ENCODE peak calls at places on chromosomes 1 and 21, in six cellular contexts. A, I, H, V, C and Q are unnamed samples.

GRCh38 chr1:244989813-244990212 is 125.5 kb upstream of the HNRNPU start:
- DNase-seq in A (no peak), I (no peak), H (no peak), V (no peak), C (no peak), Q (no peak)

GRCh38 chr1:97145321-97145956 is 423.9 kb downstream of the PTBP2 start:
- DNase-seq in A (no peak), I (no peak), H (no peak), V (no peak), C (no peak), Q (no peak)

GRCh38 chr21:45513003-45513706 is 29.1 kb downstream of the SLC19A1 start:
- DNase-seq in A (no peak), I (no peak), H (no peak), V (no peak), C (no peak), Q (no peak)

GRCh38 chr1:192488058-192488457 is 87.5 kb upstream of the RGS1 start:
- DNase-seq in A (no peak), I (peak), H (peak), V (no peak), C (no peak), Q (no peak)

GRCh38 chr1:10339815-10340214 is 59.0 kb upstream of the PGD start:
- DNase-seq in A (peak), I (no peak), H (peak), V (peak), C (no peak), Q (peak)

GRCh38 chr1:83543222-83543973 is 455.5 kb downstream of the TTLL7 start:
- DNase-seq in A (no peak), I (no peak), H (no peak), V (no peak), C (no peak), Q (no peak)

GRCh38 chr1:160258177-160258798 is 4.1 kb downstream of the DCAF8 start:
- DNase-seq in A (no peak), I (no peak), H (no peak), V (no peak), C (no peak), Q (no peak)

GRCh38 chr1:19450811-19451564 is 34.4 kb downstream of the CAPZB start:
- DNase-seq in A (peak), I (no peak), H (no peak), V (no peak), C (no peak), Q (no peak)

GRCh38 chr1:12249181-12249580 is 19.4 kb downstream of the VPS13D start:
- DNase-seq in A (no peak), I (no peak), H (no peak), V (peak), C (no peak), Q (no peak)

GRCh38 chr1:93676424-93676823 is 5.2 kb downstream of the BCAR3 start:
- DNase-seq in A (no peak), I (no peak), H (no peak), V (no peak), C (no peak), Q (no peak)

GRCh38 chr1:7454052-7454815 is 316.9 kb upstream of the VAMP3 start:
- DNase-seq in A (no peak), I (no peak), H (no peak), V (no peak), C (no peak), Q (peak)

GRCh38 chr1:76730027-76730426 is 137.3 kb upstream of the ST6GALNAC5 start:
- DNase-seq in A (no peak), I (no peak), H (no peak), V (no peak), C (no peak), Q (no peak)

GRCh38 chr1:154328318-154329151 is 3.2 kb downstream of the ATP8B2 start:
- DNase-seq in A (no peak), I (no peak), H (no peak), V (no peak), C (no peak), Q (peak)

GRCh38 chr1:227733751-227734545 is 1.2 kb downstream of the JMJD4 start:
- DNase-seq in A (no peak), I (no peak), H (no peak), V (no peak), C (no peak), Q (no peak)

GRCh38 chr1:11648039-11648438 is 6.2 kb downstream of the FBXO2 start:
- DNase-seq in A (no peak), I (peak), H (no peak), V (no peak), C (no peak), Q (no peak)

GRCh38 chr1:172351761-172352161 is 68.7 kb upstream of the C1orf105 start:
- DNase-seq in A (no peak), I (no peak), H (no peak), V (no peak), C (no peak), Q (no peak)

GRCh38 chr1:61674221-61674620 is 50.7 kb downstream of the TM2D1 start:
- DNase-seq in A (no peak), I (no peak), H (no peak), V (no peak), C (no peak), Q (no peak)

GRCh38 chr1:26694597-26695416 is 1.0 kb upstream of the ARID1A start:
- DNase-seq in A (no peak), I (no peak), H (no peak), V (no peak), C (peak), Q (no peak)

GRCh38 chr1:10424034-10424433 is 6.2 kb upstream of the CENPS start:
- DNase-seq in A (no peak), I (no peak), H (no peak), V (no peak), C (no peak), Q (no peak)

GRCh38 chr1:147676306-147677085 is 6.2 kb upstream of the ACP6 start:
- DNase-seq in A (no peak), I (peak), H (no peak), V (no peak), C (no peak), Q (no peak)

GRCh38 chr1:175217674-175218073 is 25.1 kb upstream of the KIAA0040 start:
- DNase-seq in A (no peak), I (no peak), H (no peak), V (no peak), C (no peak), Q (no peak)

GRCh38 chr1:175218786-175219447 is 26.3 kb upstream of the KIAA0040 start:
- DNase-seq in A (peak), I (no peak), H (no peak), V (no peak), C (no peak), Q (no peak)

GRCh38 chr1:175218132-175218531 is 25.6 kb upstream of the KIAA0040 start:
- DNase-seq in A (no peak), I (no peak), H (no peak), V (no peak), C (no peak), Q (no peak)

GRCh38 chr1:175219774-175220173 is 27.2 kb upstream of the KIAA0040 start:
- DNase-seq in A (no peak), I (no peak), H (no peak), V (no peak), C (no peak), Q (no peak)

DNA sequence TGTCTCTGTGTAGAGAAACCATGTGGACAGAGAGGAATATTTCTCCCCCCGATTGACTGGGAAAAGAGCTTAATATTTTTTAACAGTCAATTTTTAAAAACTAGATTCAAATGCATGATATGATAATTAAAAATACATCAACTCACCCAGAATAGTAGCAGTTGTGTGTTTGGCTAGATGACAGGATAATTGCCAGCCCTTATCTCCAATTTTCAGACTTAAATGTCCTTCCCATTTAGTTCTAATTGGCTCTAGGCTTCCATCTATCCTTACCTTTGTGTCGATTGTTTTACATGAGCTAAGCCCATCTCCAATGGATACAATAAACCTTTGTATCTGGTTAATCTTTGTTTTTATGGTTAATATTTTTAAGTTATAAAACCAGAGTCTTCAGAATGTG is 23.9 kb upstream of the KIAA0040 start:
- DNase-seq in A (no peak), I (no peak), H (no peak), V (no peak), C (no peak), Q (no peak)
- TF ChIP-seq ATF3 in A (no peak), I (no peak), H (no peak), V (no peak), C (no peak), Q (no peak)

DNA sequence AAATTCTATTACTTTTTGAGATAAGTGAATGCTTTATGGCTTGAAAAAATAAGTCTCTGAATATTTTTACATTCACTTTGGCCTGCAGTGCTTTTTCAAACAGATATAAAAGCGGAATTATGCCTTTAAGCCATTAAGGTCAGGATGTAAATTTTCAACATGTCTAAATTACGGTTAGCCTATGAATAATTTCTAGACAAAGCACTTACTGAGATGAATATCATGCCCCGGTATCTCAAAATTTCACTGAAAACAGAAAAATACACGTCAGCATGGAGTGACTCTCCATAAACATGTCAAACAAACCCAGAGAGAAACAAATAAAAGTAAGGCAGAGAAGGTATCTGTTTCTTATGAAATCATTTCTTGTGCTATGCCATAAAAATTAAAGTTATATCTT is 853.9 kb downstream of the KCNT2 start:
- DNase-seq in A (no peak), I (no peak), H (no peak), V (no peak), C (no peak), Q (no peak)
- TF ChIP-seq SP1 in A (no peak), I (no peak), H (no peak), V (no peak), C (no peak), Q (no peak)

GRCh38 chr1:162954824-162955223 is 93.8 kb upstream of the CCDC190 start:
- DNase-seq in A (no peak), I (no peak), H (no peak), V (no peak), C (no peak), Q (no peak)

GRCh38 chr1:162951553-162952315 is 90.8 kb upstream of the CCDC190 start:
- DNase-seq in A (no peak), I (no peak), H (no peak), V (no peak), C (peak), Q (no peak)

DNA sequence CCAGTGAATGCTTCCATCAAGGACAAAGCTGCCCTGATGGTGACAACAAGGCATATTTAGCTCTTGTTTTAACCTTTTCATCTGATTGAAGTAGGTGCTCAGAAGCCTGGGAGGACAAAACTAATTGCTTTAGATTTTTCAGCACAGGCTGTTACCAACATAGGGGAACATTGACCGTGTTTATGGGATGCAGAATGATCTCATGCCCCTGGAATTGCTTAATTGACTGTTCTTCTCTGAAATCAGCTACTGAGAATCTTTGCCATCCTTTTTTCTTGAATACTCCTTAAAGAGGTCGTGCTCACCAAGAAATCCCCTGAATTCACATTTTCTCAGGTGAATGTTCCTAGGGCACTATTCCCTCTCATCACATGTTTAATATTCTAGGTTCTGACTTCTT is 95.9 kb upstream of the CCDC190 start:
- DNase-seq in A (no peak), I (no peak), H (no peak), V (no peak), C (no peak), Q (no peak)
- TF ChIP-seq ATF3 in A (no peak), I (no peak), H (no peak), V (no peak), C (no peak), Q (no peak)

GRCh38 chr1:51690285-51690961 is 73.5 kb downstream of the OSBPL9 start:
- DNase-seq in A (no peak), I (peak), H (no peak), V (no peak), C (no peak), Q (no peak)
- TF ChIP-seq SP1 in A (no peak), I (no peak), H (no peak), V (no peak), C (no peak), Q (no peak)

DNA sequence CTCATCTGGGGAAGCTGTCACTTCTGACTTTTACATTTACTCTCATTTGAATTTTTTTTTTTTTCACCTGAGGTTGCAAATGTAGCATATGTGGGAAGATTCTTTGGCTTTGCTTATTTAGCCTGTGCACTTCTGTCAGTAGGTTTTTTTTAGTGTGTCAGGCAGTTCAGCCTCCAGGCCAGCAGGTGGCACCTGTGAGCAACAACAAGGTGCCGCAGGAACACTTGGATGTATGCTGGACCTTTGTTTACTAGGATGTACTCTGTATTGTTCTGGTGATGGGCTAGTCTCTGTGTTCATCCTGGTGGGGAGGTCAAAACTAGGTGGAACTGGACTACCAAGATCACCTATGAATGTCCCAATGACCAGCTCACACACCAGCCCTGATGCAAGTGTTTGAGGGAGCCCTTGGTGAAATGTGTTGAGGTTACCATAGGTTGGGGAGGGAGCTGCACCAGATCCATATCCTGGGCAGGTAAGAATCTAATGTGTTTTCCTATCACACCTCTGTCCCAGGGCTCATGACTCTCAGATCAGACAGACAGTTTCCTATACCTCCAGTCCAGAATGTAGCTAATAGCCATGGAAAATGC is 618.2 kb downstream of the BRINP3 start:
- DNase-seq in A (peak), I (peak), H (peak), V (peak), C (no peak), Q (peak)
- TF ChIP-seq ATF3 in A (no peak), I (no peak), H (no peak), V (no peak), C (no peak), Q (no peak)

GRCh38 chr1:51898090-51898734 is 19.7 kb upstream of the NRDC start:
- DNase-seq in A (no peak), I (no peak), H (no peak), V (no peak), C (no peak), Q (no peak)
- TF ChIP-seq SP1 in A (no peak), I (no peak), H (no peak), V (no peak), C (no peak), Q (no peak)

GRCh38 chr1:41751804-41752513 is 166.8 kb downstream of the HIVEP3 start:
- DNase-seq in A (no peak), I (no peak), H (no peak), V (no peak), C (peak), Q (no peak)

GRCh38 chr1:41752514-41753170 is 166.1 kb downstream of the HIVEP3 start:
- DNase-seq in A (no peak), I (no peak), H (no peak), V (no peak), C (no peak), Q (no peak)

GRCh38 chr1:41758490-41758889 is 160.2 kb downstream of the HIVEP3 start:
- DNase-seq in A (no peak), I (no peak), H (no peak), V (no peak), C (no peak), Q (no peak)

GRCh38 chr1:41749992-41750745 is 168.6 kb downstream of the HIVEP3 start:
- DNase-seq in A (no peak), I (no peak), H (no peak), V (no peak), C (no peak), Q (no peak)

GRCh38 chr1:41754540-41754939 is 164.2 kb downstream of the HIVEP3 start:
- DNase-seq in A (no peak), I (no peak), H (no peak), V (no peak), C (no peak), Q (no peak)
- TF ChIP-seq ATF3 in A (no peak), I (no peak), H (no peak), V (no peak), C (no peak), Q (no peak)

GRCh38 chr1:214296860-214297699 is 16.1 kb downstream of the SMYD2 start:
- DNase-seq in A (no peak), I (no peak), H (no peak), V (no peak), C (no peak), Q (no peak)
- TF ChIP-seq SP1 in A (no peak), I (no peak), H (no peak), V (no peak), C (no peak), Q (no peak)

DNA sequence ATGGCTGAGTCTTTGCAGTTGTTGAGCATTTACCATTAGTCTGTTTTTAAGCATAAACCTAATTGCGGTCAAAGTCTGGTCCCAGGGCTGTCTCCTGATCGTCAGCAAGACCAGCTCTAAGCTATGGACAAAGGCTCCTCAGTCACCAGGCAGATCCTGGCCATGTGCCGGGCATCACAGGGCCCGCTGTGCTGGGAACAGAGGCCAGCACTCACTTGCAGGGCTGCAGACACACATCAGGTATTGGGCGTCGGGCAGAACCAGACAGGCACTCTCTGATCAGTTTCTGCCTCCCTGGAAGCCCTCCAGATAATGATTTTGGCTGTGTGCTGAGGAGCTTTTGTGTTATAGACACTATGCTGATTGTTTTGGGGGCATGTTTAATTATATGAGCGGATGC is 26.6 kb downstream of the TMEM51 start:
- DNase-seq in A (no peak), I (no peak), H (no peak), V (no peak), C (no peak), Q (no peak)
- TF ChIP-seq ATF3 in A (no peak), I (no peak), H (no peak), V (no peak), C (no peak), Q (no peak)